ENCODE peak calls at places on chromosomes 16 and 17, in six cellular contexts. P is Panc1, N is HFF-Myc, B is prostate gland, F is tibial nerve, W is BJ. Q is an unnamed sample.

GRCh38 chr17:4657678-4658077 is 16.2 kb upstream of the ALOX15 start:
- DNase-seq in B (no peak), P (no peak), N (no peak), F (no peak), W (no peak), Q (no peak)

GRCh38 chr16:87954361-87954760 is 3.1 kb downstream of the BANP start:
- DNase-seq in F (no peak), N (no peak), W (no peak), B (no peak), P (no peak), Q (no peak)

GRCh38 chr16:9099131-9099625 is 7.7 kb downstream of the HAPSTR1 start:
- DNase-seq in N (no peak), B (no peak), P (no peak), W (no peak), F (no peak), Q (no peak)

GRCh38 chr17:83177611-83178532 is 98.5 kb downstream of the METRNL start:
- DNase-seq in W (no peak), F (peak; percentile 12), B (no peak), N (no peak), P (no peak), Q (no peak)

GRCh38 chr17:4738136-4739121 is 1.2 kb upstream of the ZMYND15 start:
- DNase-seq in F (no peak), P (no peak), B (peak; percentile 42), W (no peak), N (no peak), Q (no peak)

GRCh38 chr16:51636913-51637743 is 486.1 kb upstream of the SALL1 start:
- DNase-seq in F (no peak), B (no peak), N (no peak), P (no peak), W (no peak), Q (no peak)

GRCh38 chr17:4178651-4179050 is 35.7 kb downstream of the CYB5D2 start:
- DNase-seq in B (no peak), F (no peak), W (no peak), P (no peak), N (no peak), Q (no peak)

GRCh38 chr16:69925311-69925710 is 25.8 kb upstream of the CLEC18A start:
- DNase-seq in W (no peak), B (no peak), F (no peak), N (no peak), P (no peak), Q (no peak)

GRCh38 chr16:71623597-71623996 is 2.4 kb upstream of the MARVELD3 start:
- DNase-seq in W (no peak), F (no peak), B (no peak), P (no peak), N (no peak), Q (no peak)

GRCh38 chr16:89697616-89698331 is 3.7 kb downstream of the SPATA2L start:
- DNase-seq in W (no peak), B (no peak), F (no peak), N (no peak), P (no peak), Q (no peak)

GRCh38 chr17:34135841-34136240 is 119.2 kb upstream of the CCL2 start:
- DNase-seq in B (no peak), F (no peak), W (no peak), N (no peak), P (no peak), Q (no peak)

GRCh38 chr16:30085820-30086219 is 5.9 kb downstream of the TBX6 start:
- DNase-seq in N (no peak), W (no peak), B (no peak), P (no peak), F (no peak), Q (no peak)

GRCh38 chr17:70165383-70165782 is 3.9 kb upstream of the KCNJ2 start:
- DNase-seq in N (no peak), B (no peak), F (no peak), P (no peak), W (no peak), Q (no peak)

GRCh38 chr17:19365833-19366636 is 3.5 kb upstream of the B9D1 start:
- DNase-seq in P (no peak), B (no peak), N (no peak), W (no peak), F (no peak), Q (no peak)

GRCh38 chr17:70405492-70406220 is 236.3 kb downstream of the KCNJ2 start:
- DNase-seq in F (no peak), P (peak; percentile 20), N (peak; percentile 87), W (peak; percentile 31), B (no peak), Q (peak; percentile 16)

GRCh38 chr17:76716146-76716833 is 5.5 kb upstream of the MXRA7 start:
- DNase-seq in W (peak; percentile 97), F (peak; percentile 17), N (peak; percentile 56), P (no peak), B (no peak), Q (peak; percentile 98)

GRCh38 chr17:30275911-30276310 is 15.8 kb downstream of the BLMH start:
- DNase-seq in P (no peak), N (no peak), F (no peak), W (no peak), B (no peak), Q (no peak)

GRCh38 chr17:30274887-30275286 is 16.9 kb downstream of the BLMH start:
- DNase-seq in B (no peak), P (no peak), W (no peak), N (no peak), F (no peak), Q (no peak)

GRCh38 chr17:30279156-30279555 is 12.6 kb downstream of the BLMH start:
- DNase-seq in W (no peak), B (no peak), F (no peak), P (no peak), N (no peak), Q (no peak)

GRCh38 chr17:30273373-30273772 is 18.4 kb downstream of the BLMH start:
- DNase-seq in W (no peak), F (no peak), P (no peak), N (peak; percentile 16), B (no peak), Q (no peak)

DNA sequence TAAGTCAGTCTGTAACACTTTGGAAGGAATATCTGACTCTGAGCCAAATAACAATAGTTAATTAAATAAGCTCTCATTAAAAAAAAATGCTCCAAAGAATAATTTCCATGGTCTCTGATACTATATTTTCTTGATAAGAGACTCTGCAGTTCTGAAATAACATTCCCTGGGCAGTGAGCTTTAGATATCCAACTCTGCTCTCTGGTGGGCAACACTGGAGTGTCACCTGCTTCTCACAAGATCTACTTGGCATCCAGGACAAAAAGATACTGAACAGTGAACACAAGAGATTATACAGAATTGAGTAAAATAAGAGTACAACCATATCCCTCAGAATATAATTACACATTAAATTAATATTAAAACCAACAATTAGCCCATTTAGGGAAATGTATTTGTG is 13.7 kb downstream of the BLMH start:
- DNase-seq in W (no peak), N (no peak), B (no peak), F (no peak), P (no peak), Q (no peak)
- TF ChIP-seq CTCF in W (peak; percentile 41), N (no peak), B (peak; percentile 37), F (peak; percentile 34), P (peak; percentile 31), Q (peak; percentile 41)

DNA sequence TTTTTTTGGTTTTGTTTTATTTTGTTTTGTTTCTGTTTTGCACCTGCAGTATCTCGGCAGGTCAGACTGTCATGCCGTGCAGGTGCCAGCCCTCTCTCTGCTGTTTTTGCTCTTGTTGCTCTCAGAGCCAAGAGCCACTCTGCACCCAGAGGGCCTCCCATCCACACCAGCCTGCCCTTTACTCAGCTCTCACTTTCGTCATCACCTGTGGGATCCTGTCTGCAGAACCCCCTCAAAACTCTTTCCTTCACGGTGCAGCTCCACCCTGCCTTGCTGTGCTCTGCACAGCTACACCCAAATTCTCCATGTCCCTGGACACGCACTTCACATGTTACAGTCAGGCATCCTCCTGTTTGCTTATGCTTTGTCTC is 2.6 kb downstream of the AOC3 start:
- DNase-seq in N (no peak), W (no peak), F (no peak), P (no peak), B (no peak), Q (no peak)
- H3K4me3 ChIP-seq in N (no peak overlapping the region), W (no peak overlapping the region), F (no peak overlapping the region), P (no peak overlapping the region), B (peak overlapping the region; percentile 21), Q (no peak overlapping the region)

GRCh38 chr17:78689029-78689428 is 93.0 kb downstream of the CYTH1 start:
- DNase-seq in N (no peak), F (no peak), B (no peak), W (no peak), P (no peak), Q (no peak)
- TF ChIP-seq CTCF in N (no peak), F (no peak), B (no peak), W (no peak), P (no peak), Q (no peak)

GRCh38 chr16:11784048-11784780 is 12.8 kb downstream of the ZC3H7A start:
- DNase-seq in B (no peak), P (no peak), N (no peak), F (no peak), W (no peak), Q (no peak)
- H3K4me3 ChIP-seq in B (no peak overlapping the region), P (no peak overlapping the region), N (peak overlapping the region; percentile 6), F (no peak overlapping the region), W (no peak overlapping the region), Q (no peak overlapping the region)

GRCh38 chr16:56331915-56332314 is 93.4 kb downstream of the AMFR start:
- DNase-seq in P (no peak), F (no peak), N (no peak), B (no peak), W (no peak), Q (no peak)

GRCh38 chr16:56330476-56330875 is 94.9 kb downstream of the AMFR start:
- DNase-seq in P (no peak), F (no peak), N (no peak), B (no peak), W (no peak), Q (no peak)

GRCh38 chr16:56334761-56335160 is 90.6 kb downstream of the AMFR start:
- DNase-seq in F (no peak), B (no peak), W (no peak), N (no peak), P (no peak), Q (no peak)

GRCh38 chr16:56331399-56331798 is 93.9 kb downstream of the AMFR start:
- DNase-seq in N (no peak), W (no peak), B (no peak), P (no peak), F (no peak), Q (no peak)

DNA sequence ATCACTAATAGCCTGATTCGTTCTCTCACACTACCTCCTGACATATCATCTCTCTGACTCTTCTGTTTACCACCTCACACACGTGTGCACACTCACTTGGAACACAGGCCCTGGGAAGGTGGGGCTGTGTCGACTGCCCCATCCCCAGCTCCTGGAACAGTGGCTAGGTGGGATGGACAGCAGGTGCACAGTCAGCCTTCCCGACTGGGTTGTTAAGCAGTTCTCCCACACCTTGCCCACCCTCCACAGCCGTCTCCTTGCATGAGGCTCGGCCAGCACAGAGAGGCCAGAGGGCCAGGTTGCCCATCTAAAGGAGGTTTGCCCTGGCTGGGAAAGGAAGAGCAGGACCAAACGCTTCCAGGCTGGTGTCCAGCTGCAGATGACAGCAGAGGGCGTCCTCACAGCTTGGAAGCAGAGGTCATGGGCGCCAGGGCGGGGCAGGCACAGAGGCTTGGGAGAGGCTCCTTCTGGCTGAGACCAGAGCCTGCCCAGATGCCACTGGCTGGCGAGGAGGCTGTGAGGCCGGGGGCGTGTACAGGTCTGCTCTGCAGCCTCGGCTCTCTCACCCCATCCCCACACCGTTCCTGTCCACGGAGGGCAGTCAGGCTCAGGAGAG is 92.8 kb downstream of the AMFR start:
- DNase-seq in B (no peak), N (peak; percentile 22), W (no peak), P (peak; percentile 13), F (peak; percentile 61), Q (no peak)
- TF ChIP-seq CTCF in B (peak; percentile 34), N (peak; percentile 32), W (peak; percentile 63), P (peak; percentile 75), F (peak; percentile 48), Q (peak; percentile 67)

GRCh38 chr17:57875109-57876022 is 25.5 kb upstream of the MRPS23 start:
- DNase-seq in N (peak; percentile 95), F (peak; percentile 68), W (peak; percentile 90), P (peak; percentile 47), B (peak; percentile 52), Q (peak; percentile 94)
- H3K4me3 ChIP-seq in N (peak overlapping the region; percentile 26), F (no peak overlapping the region), W (peak overlapping the region; percentile 7), P (no peak overlapping the region), B (no peak overlapping the region), Q (peak overlapping the region; percentile 31)

Q was measured in AG04449.